ENCODE peak calls at places on chromosomes 1 and 21, in ten cellular contexts. W is GM23338, R is IMR-90, M is aorta, C is K562, P is sigmoid colon, Q is SK-N-MC, A is brain microvascular endothelial cell, B is suprapubic skin, S is transverse colon. X is an unnamed sample.

GRCh38 chr1:24964811-24965570 is 34.9 kb upstream of the RUNX3 start:
- DNase-seq in B (no peak), M (no peak), W (no peak), C (no peak), A (peak), R (peak), P (peak), S (peak), Q (no peak), X (no peak)

GRCh38 chr1:213519098-213519497 is 468.1 kb downstream of the RPS6KC1 start:
- DNase-seq in Q (no peak), M (no peak), W (no peak), P (no peak), B (no peak), A (no peak), S (no peak), C (no peak), R (no peak), X (no peak)

GRCh38 chr1:29052951-29053350 is 70.8 kb downstream of the TMEM200B start:
- DNase-seq in B (no peak), M (no peak), P (no peak), C (no peak), R (no peak), A (no peak), Q (no peak), S (no peak), W (no peak), X (no peak)

GRCh38 chr1:91226741-91227140 is 177.9 kb downstream of the HFM1 start:
- DNase-seq in A (no peak), W (peak), M (no peak), C (no peak), S (no peak), Q (no peak), P (no peak), R (no peak), B (no peak), X (no peak)

GRCh38 chr1:59361766-59362165 is 64.9 kb downstream of the FGGY start:
- DNase-seq in M (peak), P (no peak), A (peak), W (no peak), S (no peak), R (no peak), C (peak), Q (no peak), B (no peak), X (no peak)

GRCh38 chr1:94038511-94038910 is 82.4 kb downstream of the ABCA4 start:
- DNase-seq in P (no peak), A (no peak), M (no peak), S (no peak), B (no peak), R (peak), W (no peak), C (no peak), Q (no peak), X (no peak)

GRCh38 chr1:200129480-200129879 is 102.0 kb downstream of the NR5A2 start:
- DNase-seq in M (no peak), P (no peak), R (no peak), S (no peak), A (no peak), C (no peak), W (peak), Q (no peak), B (no peak), X (no peak)

GRCh38 chr1:100782473-100783010 is 63.0 kb downstream of the VCAM1 start:
- DNase-seq in S (no peak), A (no peak), Q (no peak), P (no peak), B (no peak), R (no peak), M (no peak), W (no peak), C (no peak), X (no peak)

GRCh38 chr21:45945066-45945867 is 36.3 kb upstream of the COL6A1 start:
- DNase-seq in P (no peak), M (peak), R (no peak), A (no peak), S (no peak), W (no peak), Q (no peak), B (peak), C (no peak), X (no peak)

GRCh38 chr1:230772457-230773395 is 25.5 kb downstream of the CAPN9 start:
- DNase-seq in W (peak), M (no peak), A (peak), S (no peak), Q (no peak), C (peak), P (no peak), B (no peak), R (peak), X (peak)

GRCh38 chr1:247007511-247008405 is at the start of gene ZNF695:
- DNase-seq in B (peak), R (peak), C (peak), A (peak), S (peak), Q (peak), M (peak), P (peak), W (peak), X (peak)

GRCh38 chr1:150577557-150578277 is 1.7 kb downstream of the MCL1 start:
- DNase-seq in M (no peak), R (peak), P (peak), Q (no peak), W (peak), B (no peak), C (peak), A (peak), S (no peak), X (no peak)

GRCh38 chr1:206563367-206563953 is 48.8 kb downstream of the EIF2D start:
- DNase-seq in R (no peak), Q (no peak), A (no peak), M (no peak), S (no peak), C (no peak), P (no peak), B (no peak), W (no peak), X (no peak)

GRCh38 chr1:243253927-243254232 is 1.2 kb downstream of the CEP170 start:
- DNase-seq in A (no peak), P (no peak), C (no peak), Q (no peak), S (no peak), W (no peak), M (no peak), R (no peak), B (no peak), X (no peak)

GRCh38 chr1:85328713-85329376 is 52.4 kb upstream of the BCL10 start:
- DNase-seq in B (no peak), R (peak), S (no peak), A (peak), C (no peak), Q (no peak), W (peak), P (no peak), M (no peak), X (no peak)

GRCh38 chr1:26697978-26698849 is 2.4 kb downstream of the ARID1A start:
- DNase-seq in Q (peak), W (peak), C (peak), B (peak), R (peak), A (peak), M (peak), S (peak), P (peak), X (peak)

GRCh38 chr1:38578444-38578951 is 281.1 kb downstream of the RRAGC start:
- DNase-seq in S (no peak), C (no peak), B (no peak), Q (no peak), P (peak), M (no peak), W (peak), A (no peak), R (no peak), X (no peak)

GRCh38 chr1:162396201-162396906 is 14.8 kb downstream of the C1orf226 start:
- DNase-seq in M (no peak), R (no peak), S (no peak), P (no peak), Q (no peak), B (no peak), C (no peak), A (no peak), W (no peak), X (no peak)

GRCh38 chr1:201346337-201346939 is 31.0 kb downstream of the TNNT2 start:
- DNase-seq in R (peak), M (peak), W (peak), S (peak), A (peak), P (no peak), C (peak), B (peak), Q (no peak), X (no peak)

GRCh38 chr1:172299515-172299914 is 121.0 kb upstream of the C1orf105 start:
- DNase-seq in C (no peak), R (no peak), Q (no peak), S (no peak), A (no peak), M (no peak), B (no peak), W (no peak), P (no peak), X (no peak)

GRCh38 chr1:239657291-239657690 is 270.9 kb downstream of the CHRM3 start:
- DNase-seq in S (no peak), R (no peak), B (no peak), A (no peak), C (no peak), W (no peak), Q (no peak), P (no peak), M (no peak), X (no peak)

GRCh38 chr1:145871994-145872411 is 13.1 kb upstream of the PIAS3 start:
- DNase-seq in R (peak), C (no peak), S (peak), Q (no peak), P (peak), A (no peak), B (no peak), M (no peak), W (peak), X (peak)

GRCh38 chr1:3249846-3250501 is 181.0 kb downstream of the PRDM16 start:
- DNase-seq in Q (no peak), B (no peak), A (no peak), W (peak), S (peak), M (no peak), C (no peak), P (no peak), R (no peak), X (no peak)

GRCh38 chr1:9275567-9276034 is 17.1 kb upstream of the SPSB1 start:
- DNase-seq in Q (no peak), M (peak), B (no peak), R (peak), C (peak), P (no peak), A (peak), W (no peak), S (peak), X (peak)

GRCh38 chr1:51666463-51666862 is 49.6 kb downstream of the OSBPL9 start:
- DNase-seq in A (peak), Q (no peak), S (no peak), B (no peak), W (no peak), M (no peak), P (no peak), R (peak), C (no peak), X (no peak)

GRCh38 chr21:46457801-46458314 is 833 bp upstream of the DIP2A start:
- DNase-seq in A (peak), Q (no peak), B (peak), M (peak), W (peak), C (peak), P (peak), S (peak), R (peak), X (no peak)

GRCh38 chr1:201938440-201939005 is 7.8 kb downstream of the LMOD1 start:
- DNase-seq in W (no peak), A (no peak), Q (no peak), S (no peak), M (no peak), R (no peak), B (no peak), C (no peak), P (no peak), X (no peak)

GRCh38 chr1:176073524-176074157 is 133.4 kb downstream of the COP1 start:
- DNase-seq in Q (peak), M (no peak), A (peak), B (no peak), P (no peak), S (no peak), R (peak), W (peak), C (peak), X (peak)

GRCh38 chr1:192303029-192303428 is 13.8 kb upstream of the RGS21 start:
- DNase-seq in Q (no peak), M (no peak), S (no peak), W (no peak), C (no peak), P (no peak), A (no peak), R (peak), B (no peak), X (no peak)

GRCh38 chr1:110605901-110606783 is at the start of gene KCNA2:
- DNase-seq in Q (no peak), P (peak), C (no peak), B (no peak), A (no peak), R (no peak), W (peak), S (peak), M (peak), X (peak)

GRCh38 chr1:16254263-16254948 is 17.4 kb upstream of the CPLANE2 start:
- DNase-seq in P (no peak), C (no peak), W (no peak), M (peak), Q (no peak), R (peak), S (no peak), A (no peak), B (no peak), X (no peak)

GRCh38 chr1:16276302-16277020 is 39.5 kb upstream of the CPLANE2 start:
- DNase-seq in S (no peak), A (no peak), Q (no peak), P (no peak), B (no peak), R (no peak), W (no peak), C (no peak), M (no peak), X (no peak)

GRCh38 chr1:202706851-202707250 is 3.4 kb downstream of the SYT2 start:
- DNase-seq in C (no peak), S (no peak), R (no peak), P (no peak), Q (no peak), M (no peak), A (no peak), B (no peak), W (no peak), X (no peak)

GRCh38 chr1:175207971-175208370 is 15.4 kb upstream of the KIAA0040 start:
- DNase-seq in B (no peak), C (no peak), P (no peak), S (no peak), A (no peak), Q (no peak), W (no peak), M (no peak), R (no peak), X (no peak)

DNA sequence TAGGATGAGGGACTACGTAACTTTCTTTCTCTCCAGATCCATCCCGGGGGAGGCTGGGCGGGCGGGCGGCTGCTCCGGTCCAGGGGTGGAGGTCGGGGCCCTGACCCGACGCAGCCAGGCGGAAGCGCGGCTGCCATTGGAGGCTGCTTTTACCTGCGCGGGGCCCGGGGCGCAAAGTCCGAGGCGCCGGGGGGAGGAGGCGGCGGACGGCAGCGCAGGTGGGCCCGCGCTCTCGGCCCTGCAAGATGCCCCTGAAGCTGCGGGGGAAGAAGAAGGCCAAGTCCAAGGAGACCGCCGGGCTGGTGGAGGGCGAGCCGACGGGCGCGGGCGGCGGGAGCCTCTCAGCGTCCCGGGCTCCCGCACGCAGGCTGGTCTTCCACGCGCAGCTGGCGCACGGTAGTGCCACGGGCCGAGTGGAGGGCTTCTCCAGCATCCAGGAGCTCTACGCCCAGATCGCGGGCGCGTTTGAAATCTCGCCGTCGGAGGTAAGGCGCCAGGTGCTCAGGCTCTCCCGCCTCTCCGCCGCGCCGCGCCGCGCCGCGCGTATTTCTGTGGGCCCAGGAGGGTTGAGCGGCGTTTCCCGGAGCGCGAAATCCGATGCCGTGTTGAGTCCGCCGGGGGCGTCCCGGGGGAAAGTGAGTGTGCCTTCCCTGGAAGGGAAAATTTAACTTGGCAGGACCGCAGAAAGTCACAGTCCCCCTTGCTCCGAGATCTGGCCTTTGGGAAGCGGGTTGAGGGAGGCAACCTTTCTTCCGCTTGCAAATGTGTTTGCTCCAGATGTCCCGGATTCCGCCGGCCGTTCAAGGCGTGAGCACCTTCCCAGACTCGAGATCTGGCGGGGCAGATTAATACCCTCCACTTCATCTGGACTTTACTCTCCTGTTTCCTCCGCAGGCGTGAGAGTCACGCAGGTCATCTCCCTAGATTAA is at the start of gene GIPC2:
- DNase-seq in R (peak), C (no peak), M (peak), B (no peak), Q (no peak), P (no peak), W (peak), S (peak), A (no peak), X (no peak)
- H3K27ac ChIP-seq in R (no peak), C (no peak), M (peak), B (peak), Q (no peak), P (peak), W (no peak), S (peak), A (no peak), X (no peak)

DNA sequence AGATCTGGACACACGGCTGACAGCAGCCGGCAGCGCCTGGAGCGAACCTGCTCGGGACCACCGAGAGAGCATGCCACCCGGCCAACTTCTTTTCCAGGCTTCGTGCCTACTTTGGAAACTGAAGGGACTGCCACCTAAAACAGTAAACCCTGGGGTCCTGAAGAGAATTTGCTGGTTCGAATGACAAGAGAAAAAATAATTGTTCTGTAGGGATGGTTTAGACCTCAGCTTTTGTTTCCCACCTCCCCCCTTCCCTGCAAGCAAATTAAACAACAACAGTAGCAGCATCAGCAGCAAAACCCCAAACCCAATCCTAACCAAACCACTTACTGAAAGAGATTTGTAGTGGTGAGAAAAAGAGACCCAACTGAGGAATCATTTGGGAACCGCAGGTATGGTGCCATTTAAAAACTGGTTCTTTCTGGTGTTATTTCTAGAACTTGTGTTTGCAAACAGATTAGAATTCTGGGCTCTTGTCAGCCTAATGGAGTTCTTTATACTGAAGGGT is 105.6 kb downstream of the LEPR start:
- DNase-seq in B (no peak), S (no peak), C (no peak), P (no peak), W (peak), R (no peak), Q (no peak), M (no peak), A (no peak), X (no peak)
- H3K27ac ChIP-seq in B (peak), S (no peak), C (peak), P (peak), W (no peak), R (no peak), Q (no peak), M (no peak), A (no peak), X (no peak)

DNA sequence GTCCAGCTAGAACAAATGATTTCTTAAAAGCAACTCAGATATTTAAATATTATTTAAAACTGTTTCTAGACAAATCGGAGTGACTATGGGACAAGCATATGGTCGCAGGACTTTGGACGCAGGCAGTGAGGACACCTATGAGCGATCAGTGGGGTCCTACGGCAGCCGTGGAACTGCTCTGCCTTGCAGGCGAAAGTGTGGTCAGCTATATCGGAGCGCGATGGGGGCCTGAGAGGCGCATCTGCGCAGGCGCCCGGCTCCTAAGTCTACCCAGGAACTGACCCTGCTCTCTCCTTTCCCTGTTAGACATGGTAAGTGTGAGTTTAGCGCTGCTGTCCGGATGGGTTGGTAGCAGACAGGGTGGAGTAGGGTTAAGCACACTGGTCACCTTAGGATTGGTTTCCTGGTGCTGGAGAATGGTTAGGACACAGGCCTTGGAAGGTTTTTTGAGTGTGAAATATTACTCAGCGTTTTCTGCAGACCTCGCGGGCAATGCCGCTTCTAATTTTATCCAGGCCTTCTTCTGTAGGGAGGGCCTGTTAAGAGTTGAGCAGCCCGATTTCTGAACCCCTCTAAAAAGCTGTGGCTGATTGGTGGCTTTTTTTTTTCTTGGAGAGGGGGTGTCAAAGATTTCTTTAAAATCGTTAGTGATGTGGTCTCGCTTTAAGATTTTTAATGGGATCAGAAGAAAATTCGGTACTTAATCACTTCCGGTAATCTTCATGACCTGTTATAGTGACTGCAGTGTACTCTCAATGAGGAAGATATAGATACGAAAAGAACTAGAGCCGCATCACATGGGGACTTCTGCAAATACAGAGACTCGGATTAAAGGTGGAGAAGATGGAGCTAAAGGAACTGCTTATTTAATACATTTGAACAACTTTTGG is at the start of gene RABGGTB:
- DNase-seq in C (peak), W (peak), S (peak), B (peak), R (peak), Q (peak), A (peak), M (peak), P (peak), X (peak)
- H3K27ac ChIP-seq in C (peak), W (peak), S (peak), B (peak), R (peak), Q (peak), A (peak), M (peak), P (peak), X (peak)

DNA sequence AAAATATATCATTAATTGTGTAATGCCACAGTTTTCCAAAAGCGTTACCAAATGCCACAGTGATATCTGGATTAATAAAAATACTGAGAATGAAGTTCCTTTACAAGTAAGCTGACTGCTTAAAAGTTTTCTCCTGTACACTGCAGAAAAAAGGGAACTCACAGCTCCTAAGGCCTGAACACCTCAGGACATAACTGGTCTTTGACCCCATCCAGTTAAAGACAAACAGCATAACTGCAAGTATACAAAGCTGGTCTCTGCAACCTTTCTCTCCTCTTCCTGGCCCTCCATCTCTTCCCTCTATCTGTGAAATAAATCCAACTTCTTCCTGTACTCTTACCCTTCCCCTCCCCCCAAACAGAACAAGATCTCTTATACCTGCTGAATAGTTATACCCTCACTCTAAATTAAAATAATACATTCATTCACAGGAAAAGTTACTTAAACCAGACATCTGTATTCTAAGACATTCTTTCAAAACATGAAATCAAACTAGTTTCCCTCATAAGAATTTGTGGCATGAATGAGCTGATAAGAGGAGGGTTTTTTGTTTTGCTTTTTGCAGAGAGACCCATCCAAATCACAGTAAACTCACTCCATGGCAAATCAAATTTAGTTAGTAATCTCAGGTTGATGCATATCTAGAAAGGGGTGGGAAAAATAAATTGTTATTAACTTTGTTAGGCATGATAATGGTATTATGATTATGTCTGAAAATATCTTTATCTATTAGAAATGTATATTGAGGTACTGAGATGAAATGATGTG is 2.9 kb downstream of the DIPK1A start:
- DNase-seq in M (no peak), A (no peak), Q (no peak), C (no peak), B (no peak), S (no peak), W (no peak), R (no peak), P (no peak), X (no peak)
- H3K27ac ChIP-seq in M (no peak), A (no peak), Q (no peak), C (no peak), B (no peak), S (peak), W (no peak), R (no peak), P (peak), X (no peak)

X was measured in caudate nucleus.